ENCODE peak calls at places on chromosomes 1 and 21, in five cellular contexts. One of them, this sample, is unnamed.
A peak's percentile ranks its signal among the peaks of the same experiment; 100 is the strongest.

GRCh38 chr1:81234237-81234636 is 566.5 kb upstream of the ADGRL2 start:
- DNase-seq in SJSA1: no peak
- DNase-seq in naive thymus-derived CD8-positive, alpha-beta T cell: no peak
- DNase-seq in A549: no peak
- DNase-seq in left ventricle myocardium inferior: no peak
- DNase-seq in this sample: no peak

GRCh38 chr1:34693081-34693480 is 61.8 kb upstream of the GJB5 start:
- DNase-seq in SJSA1: no peak
- DNase-seq in A549: no peak
- DNase-seq in left ventricle myocardium inferior: no peak
- DNase-seq in naive thymus-derived CD8-positive, alpha-beta T cell: no peak
- DNase-seq in this sample: no peak

GRCh38 chr1:2392071-2392442 is 416 bp downstream of the RER1 start:
- DNase-seq in left ventricle myocardium inferior: no peak
- DNase-seq in A549: peak; percentile 4
- DNase-seq in SJSA1: no peak
- DNase-seq in naive thymus-derived CD8-positive, alpha-beta T cell: no peak
- DNase-seq in this sample: no peak

GRCh38 chr1:118217073-118217620 is 32.1 kb upstream of the SPAG17 start:
- DNase-seq in A549: no peak
- DNase-seq in naive thymus-derived CD8-positive, alpha-beta T cell: no peak
- DNase-seq in SJSA1: no peak
- DNase-seq in left ventricle myocardium inferior: no peak
- DNase-seq in this sample: no peak

GRCh38 chr21:27060190-27060589 is 93.3 kb upstream of the ADAMTS5 start:
- DNase-seq in naive thymus-derived CD8-positive, alpha-beta T cell: no peak
- DNase-seq in A549: no peak
- DNase-seq in left ventricle myocardium inferior: no peak
- DNase-seq in SJSA1: no peak
- DNase-seq in this sample: no peak

GRCh38 chr1:76659171-76659940 is 207.9 kb upstream of the ST6GALNAC5 start:
- DNase-seq in left ventricle myocardium inferior: no peak
- DNase-seq in SJSA1: no peak
- DNase-seq in naive thymus-derived CD8-positive, alpha-beta T cell: no peak
- DNase-seq in A549: no peak
- DNase-seq in this sample: no peak

GRCh38 chr1:61139324-61140055 is 57.1 kb downstream of the NFIA start:
- DNase-seq in naive thymus-derived CD8-positive, alpha-beta T cell: no peak
- DNase-seq in SJSA1: no peak
- DNase-seq in A549: peak; percentile 41
- DNase-seq in left ventricle myocardium inferior: no peak
- DNase-seq in this sample: no peak

GRCh38 chr1:229252228-229252984 is 18.5 kb upstream of the RAB4A start:
- DNase-seq in A549: no peak
- DNase-seq in left ventricle myocardium inferior: no peak
- DNase-seq in naive thymus-derived CD8-positive, alpha-beta T cell: no peak
- DNase-seq in SJSA1: no peak
- DNase-seq in this sample: no peak

GRCh38 chr1:75522389-75522788 is 88.5 kb downstream of the SLC44A5 start:
- DNase-seq in SJSA1: no peak
- DNase-seq in left ventricle myocardium inferior: no peak
- DNase-seq in A549: no peak
- DNase-seq in naive thymus-derived CD8-positive, alpha-beta T cell: no peak
- DNase-seq in this sample: no peak

GRCh38 chr21:45479691-45480675 is 62.3 kb downstream of the SLC19A1 start:
- DNase-seq in SJSA1: no peak
- DNase-seq in left ventricle myocardium inferior: no peak
- DNase-seq in A549: no peak
- DNase-seq in naive thymus-derived CD8-positive, alpha-beta T cell: peak; percentile 19
- DNase-seq in this sample: no peak

GRCh38 chr1:39925727-39926342 is 24.1 kb upstream of the MYCL start:
- DNase-seq in left ventricle myocardium inferior: no peak
- DNase-seq in A549: no peak
- DNase-seq in naive thymus-derived CD8-positive, alpha-beta T cell: no peak
- DNase-seq in SJSA1: no peak
- DNase-seq in this sample: no peak

GRCh38 chr1:222097646-222098045 is 355.8 kb upstream of the DUSP10 start:
- DNase-seq in SJSA1: no peak
- DNase-seq in naive thymus-derived CD8-positive, alpha-beta T cell: no peak
- DNase-seq in A549: no peak
- DNase-seq in left ventricle myocardium inferior: no peak
- DNase-seq in this sample: no peak

GRCh38 chr1:53704804-53705445 is 34.0 kb downstream of the GLIS1 start:
- DNase-seq in A549: no peak
- DNase-seq in naive thymus-derived CD8-positive, alpha-beta T cell: no peak
- DNase-seq in SJSA1: no peak
- DNase-seq in left ventricle myocardium inferior: no peak
- DNase-seq in this sample: no peak

GRCh38 chr1:247407180-247407616 is 8.8 kb upstream of the NLRP3 start:
- DNase-seq in A549: no peak
- DNase-seq in SJSA1: no peak
- DNase-seq in naive thymus-derived CD8-positive, alpha-beta T cell: peak; percentile 55
- DNase-seq in left ventricle myocardium inferior: peak; percentile 43
- DNase-seq in this sample: peak; percentile 49

GRCh38 chr1:16628361-16629111 is 15.2 kb upstream of the NBPF1 start:
- DNase-seq in A549: no peak
- DNase-seq in left ventricle myocardium inferior: no peak
- DNase-seq in naive thymus-derived CD8-positive, alpha-beta T cell: no peak
- DNase-seq in SJSA1: peak; percentile 69
- DNase-seq in this sample: no peak

GRCh38 chr1:1141911-1142250 is 26.0 kb upstream of the C1orf159 start:
- DNase-seq in A549: no peak
- DNase-seq in SJSA1: no peak
- DNase-seq in left ventricle myocardium inferior: no peak
- DNase-seq in naive thymus-derived CD8-positive, alpha-beta T cell: no peak
- DNase-seq in this sample: no peak

GRCh38 chr1:26787706-26788514 is at the start of gene PIGV:
- DNase-seq in left ventricle myocardium inferior: peak; percentile 89
- DNase-seq in naive thymus-derived CD8-positive, alpha-beta T cell: peak; percentile 89
- DNase-seq in SJSA1: peak; percentile 88
- DNase-seq in A549: peak; percentile 76
- DNase-seq in this sample: peak; percentile 80

GRCh38 chr1:21251773-21252471 is 38.3 kb downstream of the ECE1 start:
- DNase-seq in left ventricle myocardium inferior: no peak
- DNase-seq in A549: peak; percentile 64
- DNase-seq in SJSA1: no peak
- DNase-seq in naive thymus-derived CD8-positive, alpha-beta T cell: no peak
- DNase-seq in this sample: no peak

GRCh38 chr21:40511976-40512375 is 335.0 kb downstream of the DSCAM start:
- DNase-seq in A549: no peak
- DNase-seq in SJSA1: no peak
- DNase-seq in naive thymus-derived CD8-positive, alpha-beta T cell: no peak
- DNase-seq in left ventricle myocardium inferior: no peak
- DNase-seq in this sample: no peak

GRCh38 chr1:153921803-153922075 is 1.0 kb downstream of the GATAD2B start:
- DNase-seq in naive thymus-derived CD8-positive, alpha-beta T cell: no peak
- DNase-seq in SJSA1: no peak
- DNase-seq in A549: no peak
- DNase-seq in left ventricle myocardium inferior: no peak
- DNase-seq in this sample: peak; percentile 13

GRCh38 chr1:218402771-218403110 is 57.6 kb downstream of the TGFB2 start:
- DNase-seq in A549: no peak
- DNase-seq in naive thymus-derived CD8-positive, alpha-beta T cell: no peak
- DNase-seq in left ventricle myocardium inferior: no peak
- DNase-seq in SJSA1: no peak
- DNase-seq in this sample: no peak

GRCh38 chr1:202888204-202888506 is 794 bp downstream of the RABIF start:
- DNase-seq in A549: no peak
- DNase-seq in naive thymus-derived CD8-positive, alpha-beta T cell: no peak
- DNase-seq in SJSA1: no peak
- DNase-seq in left ventricle myocardium inferior: no peak
- DNase-seq in this sample: no peak

GRCh38 chr1:205228052-205228451 is 306 bp downstream of the TMCC2 start:
- DNase-seq in naive thymus-derived CD8-positive, alpha-beta T cell: no peak
- DNase-seq in A549: peak; percentile 41
- DNase-seq in SJSA1: no peak
- DNase-seq in left ventricle myocardium inferior: no peak
- DNase-seq in this sample: no peak

GRCh38 chr1:8247821-8248436 is 70.0 kb upstream of the SLC45A1 start:
- DNase-seq in A549: no peak
- DNase-seq in naive thymus-derived CD8-positive, alpha-beta T cell: no peak
- DNase-seq in SJSA1: no peak
- DNase-seq in left ventricle myocardium inferior: no peak
- DNase-seq in this sample: no peak

GRCh38 chr1:46183119-46183842 is 7.0 kb upstream of the P3R3URF start:
- DNase-seq in naive thymus-derived CD8-positive, alpha-beta T cell: no peak
- DNase-seq in SJSA1: peak; percentile 90
- DNase-seq in A549: peak; percentile 74
- DNase-seq in left ventricle myocardium inferior: peak; percentile 68
- DNase-seq in this sample: no peak

GRCh38 chr1:19712928-19713327 is 48.3 kb downstream of the HTR6 start:
- DNase-seq in A549: no peak
- DNase-seq in left ventricle myocardium inferior: no peak
- DNase-seq in SJSA1: no peak
- DNase-seq in naive thymus-derived CD8-positive, alpha-beta T cell: no peak
- DNase-seq in this sample: no peak

GRCh38 chr1:235442788-235443429 is 61.3 kb downstream of the B3GALNT2 start:
- DNase-seq in SJSA1: no peak
- DNase-seq in left ventricle myocardium inferior: no peak
- DNase-seq in A549: peak; percentile 43
- DNase-seq in naive thymus-derived CD8-positive, alpha-beta T cell: no peak
- DNase-seq in this sample: no peak

GRCh38 chr1:109796484-109797305 is 33.0 kb upstream of the EPS8L3 start:
- DNase-seq in naive thymus-derived CD8-positive, alpha-beta T cell: no peak
- DNase-seq in left ventricle myocardium inferior: no peak
- DNase-seq in SJSA1: peak; percentile 32
- DNase-seq in A549: no peak
- DNase-seq in this sample: no peak

GRCh38 chr1:236009857-236010256 is 55.0 kb downstream of the NID1 start:
- DNase-seq in naive thymus-derived CD8-positive, alpha-beta T cell: no peak
- DNase-seq in SJSA1: no peak
- DNase-seq in A549: no peak
- DNase-seq in left ventricle myocardium inferior: no peak
- DNase-seq in this sample: no peak